ENCODE peak calls at places on chromosomes 7 and 10, in nine cellular contexts. D, X, G, A, Y, V, E, R and P are unnamed samples.

GRCh38 chr10:12507165-12507870 is 158.0 kb downstream of the CAMK1D start:
- DNase-seq in D (no peak), X (no peak), G (no peak), A (no peak), Y (no peak), V (no peak), E (no peak), R (no peak), P (no peak)

GRCh38 chr7:142777318-142777717 is 6.5 kb downstream of the PRSS2 start:
- DNase-seq in D (no peak), X (no peak), G (no peak), A (no peak), Y (no peak), V (no peak), E (no peak), R (no peak), P (no peak)

GRCh38 chr10:101783736-101784118 is 481 bp upstream of the NPM3 start:
- DNase-seq in D (no peak), X (no peak), G (peak; percentile 22), A (no peak), Y (no peak), V (no peak), E (peak; percentile 53), R (no peak), P (peak; percentile 43)

GRCh38 chr7:20307119-20307518 is 23.6 kb upstream of the ITGB8 start:
- DNase-seq in D (peak; percentile 68), X (no peak), G (peak; percentile 4), A (peak; percentile 88), Y (peak; percentile 66), V (no peak), E (no peak), R (no peak), P (no peak)

GRCh38 chr10:90857635-90858488 is at the start of gene HTR7:
- DNase-seq in D (peak; percentile 62), X (peak; percentile 62), G (peak; percentile 64), A (peak; percentile 45), Y (peak; percentile 41), V (no peak), E (peak; percentile 59), R (peak; percentile 56), P (peak; percentile 33)

GRCh38 chr7:158576050-158576762 is 11.4 kb downstream of the PTPRN2 start:
- DNase-seq in D (no peak), X (no peak), G (no peak), A (no peak), Y (no peak), V (no peak), E (no peak), R (no peak), P (no peak)

GRCh38 chr10:79980711-79981110 is 31.8 kb upstream of the SFTPD start:
- DNase-seq in D (no peak), X (no peak), G (no peak), A (no peak), Y (no peak), V (no peak), E (no peak), R (no peak), P (no peak)

GRCh38 chr7:45873355-45873754 is 473 bp upstream of the CCDC201 start:
- DNase-seq in D (no peak), X (no peak), G (no peak), A (no peak), Y (no peak), V (no peak), E (no peak), R (no peak), P (no peak)

GRCh38 chr10:65358565-65358964 is 1567.3 kb upstream of the LRRTM3 start:
- DNase-seq in D (peak; percentile 58), X (no peak), G (peak; percentile 35), A (peak; percentile 10), Y (peak; percentile 34), V (peak; percentile 15), E (peak; percentile 8), R (peak; percentile 15), P (no peak)

GRCh38 chr7:299169-299568 is 9.2 kb downstream of the FOXL3 start:
- DNase-seq in D (no peak), X (no peak), G (no peak), A (no peak), Y (no peak), V (no peak), E (no peak), R (no peak), P (no peak)

GRCh38 chr7:30575910-30576309 is 18.8 kb upstream of the GARS1 start:
- DNase-seq in D (no peak), X (no peak), G (no peak), A (no peak), Y (no peak), V (no peak), E (no peak), R (no peak), P (no peak)

GRCh38 chr10:63003816-63004453 is 129.2 kb upstream of the NRBF2 start:
- DNase-seq in D (no peak), X (no peak), G (peak; percentile 26), A (no peak), Y (no peak), V (peak; percentile 7), E (peak; percentile 22), R (no peak), P (peak; percentile 19)

GRCh38 chr7:135251502-135252327 is 18.1 kb downstream of the STRA8 start:
- DNase-seq in D (no peak), X (no peak), G (no peak), A (no peak), Y (no peak), V (no peak), E (no peak), R (no peak), P (no peak)

GRCh38 chr7:143979359-143979758 is 20.8 kb upstream of the OR6B1 start:
- DNase-seq in D (no peak), X (no peak), G (peak; percentile 33), A (peak; percentile 62), Y (peak; percentile 51), V (no peak), E (peak; percentile 47), R (no peak), P (peak; percentile 40)

GRCh38 chr7:150939052-150939810 is 38.9 kb downstream of the KCNH2 start:
- DNase-seq in D (no peak), X (no peak), G (no peak), A (no peak), Y (no peak), V (no peak), E (no peak), R (no peak), P (no peak)

GRCh38 chr10:11406746-11407145 is 204.7 kb downstream of the USP6NL start:
- DNase-seq in D (no peak), X (no peak), G (no peak), A (no peak), Y (no peak), V (no peak), E (no peak), R (no peak), P (no peak)

GRCh38 chr7:150737265-150738055 is at the start of gene GIMAP5:
- DNase-seq in D (no peak), X (no peak), G (no peak), A (no peak), Y (no peak), V (no peak), E (no peak), R (no peak), P (no peak)

GRCh38 chr7:2041496-2042367 is 191.0 kb downstream of the MAD1L1 start:
- DNase-seq in D (no peak), X (peak; percentile 4), G (no peak), A (no peak), Y (no peak), V (no peak), E (no peak), R (no peak), P (no peak)

GRCh38 chr10:4812952-4813351 is 13.1 kb upstream of the AKR1E2 start:
- DNase-seq in D (peak; percentile 71), X (no peak), G (peak; percentile 93), A (peak; percentile 87), Y (peak; percentile 64), V (peak; percentile 36), E (peak; percentile 87), R (peak; percentile 28), P (peak; percentile 94)

GRCh38 chr10:131119626-131120355 is 191.7 kb downstream of the TCERG1L start:
- DNase-seq in D (no peak), X (no peak), G (no peak), A (no peak), Y (no peak), V (no peak), E (no peak), R (no peak), P (no peak)

GRCh38 chr10:34824870-34825269 is 9.8 kb upstream of the PARD3 start:
- DNase-seq in D (no peak), X (no peak), G (no peak), A (no peak), Y (no peak), V (no peak), E (no peak), R (no peak), P (no peak)
- TF ChIP-seq CTCF in D (no peak), X (peak; percentile 8), G (no peak), A (peak; percentile 42), Y (no peak), V (peak; percentile 42), E (no peak), R (no peak), P (peak; percentile 15)

GRCh38 chr7:154789404-154789803 is 213.5 kb downstream of the PAXIP1 start:
- DNase-seq in D (peak; percentile 59), X (no peak), G (no peak), A (no peak), Y (no peak), V (peak; percentile 8), E (no peak), R (peak; percentile 17), P (no peak)
- TF ChIP-seq CTCF in D (peak; percentile 62), X (no peak), G (no peak), A (no peak), Y (no peak), V (peak; percentile 57), E (no peak), R (peak; percentile 61), P (no peak)

DNA sequence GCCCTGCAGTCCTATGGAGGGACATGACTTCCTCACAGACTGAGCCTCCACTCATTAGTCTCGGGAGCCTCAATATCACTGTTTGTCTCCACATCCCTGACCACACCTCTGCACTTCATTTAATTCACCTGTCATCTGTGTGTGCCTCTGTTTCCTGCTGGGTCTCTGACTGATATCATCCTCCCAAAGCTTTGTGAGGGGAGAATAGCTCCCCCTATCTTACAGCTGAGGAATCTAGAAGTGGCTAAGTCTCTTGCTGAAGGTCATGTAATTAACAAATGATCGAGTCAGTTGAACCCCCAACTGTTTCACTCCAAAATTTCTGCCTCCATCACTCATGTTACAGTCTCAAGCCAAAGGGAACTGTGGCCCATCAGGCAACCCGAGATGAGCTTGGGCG is 5.5 kb upstream of the CPXM2 start:
- DNase-seq in D (no peak), X (no peak), G (no peak), A (no peak), Y (no peak), V (no peak), E (no peak), R (no peak), P (no peak)
- TF ChIP-seq CTCF in D (peak; percentile 17), X (no peak), G (no peak), A (no peak), Y (no peak), V (peak; percentile 85), E (no peak), R (no peak), P (peak; percentile 41)

DNA sequence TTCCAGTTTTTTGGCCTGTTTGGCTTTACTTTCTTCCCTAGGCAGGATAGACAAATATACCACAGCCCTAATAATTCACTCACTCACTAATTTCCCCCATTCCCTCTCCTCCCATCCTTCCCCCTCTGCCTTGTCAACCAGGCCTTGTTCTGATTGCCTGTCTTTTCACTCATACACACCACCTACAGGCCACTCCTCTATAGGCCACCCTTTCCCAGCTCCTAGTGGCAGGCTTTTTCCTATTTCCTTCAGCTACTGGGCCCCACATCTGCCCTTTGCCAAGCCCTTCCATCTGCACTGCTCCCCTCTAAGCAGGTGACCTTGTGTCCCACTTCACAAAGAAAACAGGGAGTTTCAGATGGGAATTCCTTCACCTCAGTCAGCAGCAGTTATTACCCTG is 59.8 kb upstream of the MSRB2 start:
- DNase-seq in D (peak; percentile 22), X (no peak), G (peak; percentile 26), A (no peak), Y (no peak), V (peak; percentile 21), E (peak; percentile 4), R (no peak), P (peak; percentile 11)
- TF ChIP-seq CTCF in D (peak; percentile 17), X (no peak), G (peak; percentile 48), A (peak; percentile 36), Y (peak; percentile 7), V (peak; percentile 64), E (no peak), R (peak; percentile 32), P (peak; percentile 38)